ENCODE peak calls at places on chromosomes 13 and 19, in nine cellular contexts. One of them, this sample, is unnamed.
A peak's percentile ranks its signal among the peaks of the same experiment; 100 is the strongest.

GRCh38 chr13:103351035-103351828 is 285.0 kb upstream of the SLC10A2 start:
- DNase-seq in cardiac fibroblast: peak; percentile 39
- DNase-seq in adrenal gland: peak; percentile 29
- DNase-seq in fibroblast of pulmonary artery: peak; percentile 55
- DNase-seq in heart left ventricle: peak; percentile 8
- DNase-seq in cardiac muscle cell: peak; percentile 3
- DNase-seq in AG04450: no peak
- DNase-seq in Caco-2: peak; percentile 42
- DNase-seq in lower lobe of right lung: no peak
- DNase-seq in this sample: no peak

GRCh38 chr13:26220575-26220974 is 1.5 kb downstream of the RNF6 start:
- DNase-seq in adrenal gland: peak; percentile 32
- DNase-seq in AG04450: no peak
- DNase-seq in fibroblast of pulmonary artery: peak; percentile 42
- DNase-seq in Caco-2: no peak
- DNase-seq in cardiac fibroblast: peak; percentile 32
- DNase-seq in heart left ventricle: no peak
- DNase-seq in cardiac muscle cell: no peak
- DNase-seq in lower lobe of right lung: no peak
- DNase-seq in this sample: no peak

GRCh38 chr13:21075303-21076264 is 14.2 kb upstream of the LATS2 start:
- DNase-seq in Caco-2: peak; percentile 51
- DNase-seq in heart left ventricle: peak; percentile 43
- DNase-seq in cardiac fibroblast: peak; percentile 41
- DNase-seq in adrenal gland: no peak
- DNase-seq in lower lobe of right lung: peak; percentile 66
- DNase-seq in AG04450: no peak
- DNase-seq in cardiac muscle cell: peak; percentile 34
- DNase-seq in fibroblast of pulmonary artery: no peak
- DNase-seq in this sample: peak; percentile 88

GRCh38 chr19:56637976-56638555 is 4.9 kb upstream of the SMIM17 start:
- DNase-seq in fibroblast of pulmonary artery: peak; percentile 80
- DNase-seq in Caco-2: peak; percentile 81
- DNase-seq in adrenal gland: peak; percentile 79
- DNase-seq in heart left ventricle: peak; percentile 87
- DNase-seq in AG04450: peak; percentile 21
- DNase-seq in lower lobe of right lung: no peak
- DNase-seq in cardiac fibroblast: peak; percentile 69
- DNase-seq in cardiac muscle cell: peak; percentile 91
- DNase-seq in this sample: no peak

GRCh38 chr19:35140898-35141626 is 2.0 kb upstream of the FXYD7 start:
- DNase-seq in cardiac fibroblast: peak; percentile 94
- DNase-seq in fibroblast of pulmonary artery: peak; percentile 89
- DNase-seq in AG04450: peak; percentile 78
- DNase-seq in Caco-2: peak; percentile 85
- DNase-seq in lower lobe of right lung: peak; percentile 96
- DNase-seq in heart left ventricle: peak; percentile 90
- DNase-seq in adrenal gland: peak; percentile 91
- DNase-seq in cardiac muscle cell: peak; percentile 94
- DNase-seq in this sample: peak; percentile 97

GRCh38 chr19:19410553-19411550 is 5.4 kb downstream of the GATAD2A start:
- DNase-seq in Caco-2: no peak
- DNase-seq in cardiac fibroblast: no peak
- DNase-seq in AG04450: no peak
- DNase-seq in lower lobe of right lung: no peak
- DNase-seq in cardiac muscle cell: no peak
- DNase-seq in adrenal gland: no peak
- DNase-seq in heart left ventricle: no peak
- DNase-seq in fibroblast of pulmonary artery: no peak
- DNase-seq in this sample: peak; percentile 66

GRCh38 chr13:89920461-89920860 is 1427.0 kb upstream of the MIR17HG start:
- DNase-seq in heart left ventricle: no peak
- DNase-seq in lower lobe of right lung: no peak
- DNase-seq in fibroblast of pulmonary artery: no peak
- DNase-seq in cardiac fibroblast: no peak
- DNase-seq in cardiac muscle cell: no peak
- DNase-seq in adrenal gland: no peak
- DNase-seq in Caco-2: no peak
- DNase-seq in AG04450: no peak
- DNase-seq in this sample: no peak

GRCh38 chr19:13190781-13191540 is 40.8 kb downstream of the IER2 start:
- DNase-seq in heart left ventricle: no peak
- DNase-seq in cardiac fibroblast: no peak
- DNase-seq in fibroblast of pulmonary artery: no peak
- DNase-seq in AG04450: no peak
- DNase-seq in adrenal gland: no peak
- DNase-seq in lower lobe of right lung: no peak
- DNase-seq in cardiac muscle cell: peak; percentile 30
- DNase-seq in Caco-2: no peak
- DNase-seq in this sample: no peak

GRCh38 chr13:31476266-31476665 is 263.1 kb upstream of the RXFP2 start:
- DNase-seq in Caco-2: no peak
- DNase-seq in AG04450: peak; percentile 48
- DNase-seq in cardiac muscle cell: peak; percentile 35
- DNase-seq in adrenal gland: peak; percentile 20
- DNase-seq in fibroblast of pulmonary artery: peak; percentile 93
- DNase-seq in lower lobe of right lung: no peak
- DNase-seq in cardiac fibroblast: peak; percentile 93
- DNase-seq in heart left ventricle: no peak
- DNase-seq in this sample: no peak

GRCh38 chr19:939439-939838 is 13.6 kb downstream of the ARID3A start:
- DNase-seq in fibroblast of pulmonary artery: no peak
- DNase-seq in cardiac muscle cell: no peak
- DNase-seq in heart left ventricle: no peak
- DNase-seq in adrenal gland: no peak
- DNase-seq in cardiac fibroblast: no peak
- DNase-seq in AG04450: no peak
- DNase-seq in Caco-2: no peak
- DNase-seq in lower lobe of right lung: no peak
- DNase-seq in this sample: no peak

GRCh38 chr19:695350-695949 is at the start of gene PRSS57:
- DNase-seq in lower lobe of right lung: no peak
- DNase-seq in AG04450: no peak
- DNase-seq in Caco-2: no peak
- DNase-seq in adrenal gland: no peak
- DNase-seq in cardiac fibroblast: no peak
- DNase-seq in fibroblast of pulmonary artery: no peak
- DNase-seq in cardiac muscle cell: no peak
- DNase-seq in heart left ventricle: no peak
- DNase-seq in this sample: no peak

GRCh38 chr19:11482384-11483050 is 1.7 kb upstream of the ELAVL3 start:
- DNase-seq in adrenal gland: peak; percentile 82
- DNase-seq in AG04450: peak; percentile 32
- DNase-seq in fibroblast of pulmonary artery: peak; percentile 88
- DNase-seq in lower lobe of right lung: peak; percentile 92
- DNase-seq in cardiac muscle cell: peak; percentile 86
- DNase-seq in heart left ventricle: peak; percentile 80
- DNase-seq in Caco-2: peak; percentile 78
- DNase-seq in cardiac fibroblast: peak; percentile 89
- DNase-seq in this sample: peak; percentile 97

GRCh38 chr13:48908381-48909087 is 67.2 kb upstream of the FNDC3A start:
- DNase-seq in cardiac fibroblast: peak; percentile 58
- DNase-seq in adrenal gland: peak; percentile 42
- DNase-seq in AG04450: no peak
- DNase-seq in cardiac muscle cell: no peak
- DNase-seq in fibroblast of pulmonary artery: peak; percentile 48
- DNase-seq in Caco-2: no peak
- DNase-seq in heart left ventricle: no peak
- DNase-seq in lower lobe of right lung: no peak
- DNase-seq in this sample: no peak

GRCh38 chr13:44004881-44005280 is 125.2 kb downstream of the LACC1 start:
- DNase-seq in heart left ventricle: no peak
- DNase-seq in Caco-2: no peak
- DNase-seq in AG04450: peak; percentile 23
- DNase-seq in fibroblast of pulmonary artery: peak; percentile 57
- DNase-seq in adrenal gland: no peak
- DNase-seq in cardiac fibroblast: peak; percentile 53
- DNase-seq in cardiac muscle cell: no peak
- DNase-seq in lower lobe of right lung: no peak
- DNase-seq in this sample: no peak

GRCh38 chr13:105073041-105073440 is 1462.4 kb downstream of the EFNB2 start:
- DNase-seq in heart left ventricle: no peak
- DNase-seq in AG04450: no peak
- DNase-seq in Caco-2: no peak
- DNase-seq in lower lobe of right lung: no peak
- DNase-seq in cardiac fibroblast: no peak
- DNase-seq in cardiac muscle cell: no peak
- DNase-seq in adrenal gland: no peak
- DNase-seq in fibroblast of pulmonary artery: no peak
- DNase-seq in this sample: no peak

GRCh38 chr13:28530729-28531194 is 35.8 kb upstream of the FLT1 start:
- DNase-seq in lower lobe of right lung: no peak
- DNase-seq in cardiac muscle cell: no peak
- DNase-seq in Caco-2: no peak
- DNase-seq in fibroblast of pulmonary artery: peak; percentile 50
- DNase-seq in heart left ventricle: no peak
- DNase-seq in adrenal gland: no peak
- DNase-seq in cardiac fibroblast: peak; percentile 39
- DNase-seq in AG04450: no peak
- DNase-seq in this sample: no peak
- H3K4me3 ChIP-seq in lower lobe of right lung: peak overlapping the region; percentile 47
- H3K4me3 ChIP-seq in cardiac muscle cell: peak overlapping the region; percentile 58
- H3K4me3 ChIP-seq in Caco-2: peak overlapping the region; percentile 28
- H3K4me3 ChIP-seq in fibroblast of pulmonary artery: peak overlapping the region; percentile 46
- H3K4me3 ChIP-seq in heart left ventricle: peak overlapping the region; percentile 54
- H3K4me3 ChIP-seq in adrenal gland: no peak overlapping the region
- H3K4me3 ChIP-seq in cardiac fibroblast: peak overlapping the region; percentile 43
- H3K4me3 ChIP-seq in AG04450: peak overlapping the region; percentile 58
- H3K4me3 ChIP-seq in this sample: no peak overlapping the region

DNA sequence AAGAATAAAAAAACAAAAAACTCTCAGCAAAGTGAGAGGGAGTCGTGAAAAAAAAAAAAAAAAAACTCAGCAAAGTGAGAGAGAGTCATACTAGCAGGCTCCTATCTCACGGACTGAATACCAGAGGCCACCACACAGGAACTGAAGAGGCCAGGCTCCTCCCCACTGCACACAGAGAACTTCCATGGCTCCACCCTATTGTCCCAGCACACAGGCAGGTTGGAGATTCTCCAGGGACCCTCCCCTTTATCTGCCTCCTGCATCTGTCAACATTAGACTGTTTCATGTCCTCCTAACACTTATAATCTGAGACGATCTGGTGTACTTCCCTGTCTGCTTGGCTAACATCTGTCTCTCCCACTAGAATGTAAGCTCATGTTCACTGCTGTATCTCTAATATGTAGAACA is 37.0 kb upstream of the FARP1 start:
- DNase-seq in Caco-2: peak; percentile 37
- DNase-seq in cardiac fibroblast: peak; percentile 69
- DNase-seq in lower lobe of right lung: no peak
- DNase-seq in heart left ventricle: peak; percentile 56
- DNase-seq in adrenal gland: peak; percentile 20
- DNase-seq in fibroblast of pulmonary artery: peak; percentile 73
- DNase-seq in cardiac muscle cell: no peak
- DNase-seq in AG04450: no peak
- DNase-seq in this sample: no peak
- H3K4me3 ChIP-seq in Caco-2: no peak overlapping the region
- H3K4me3 ChIP-seq in cardiac fibroblast: no peak overlapping the region
- H3K4me3 ChIP-seq in lower lobe of right lung: no peak overlapping the region
- H3K4me3 ChIP-seq in heart left ventricle: no peak overlapping the region
- H3K4me3 ChIP-seq in adrenal gland: no peak overlapping the region
- H3K4me3 ChIP-seq in fibroblast of pulmonary artery: no peak overlapping the region
- H3K4me3 ChIP-seq in cardiac muscle cell: no peak overlapping the region
- H3K4me3 ChIP-seq in AG04450: no peak overlapping the region
- H3K4me3 ChIP-seq in this sample: no peak overlapping the region

GRCh38 chr19:38616265-38616664 is 1.5 kb downstream of the MAP4K1 start:
- DNase-seq in cardiac muscle cell: no peak
- DNase-seq in heart left ventricle: no peak
- DNase-seq in AG04450: no peak
- DNase-seq in lower lobe of right lung: no peak
- DNase-seq in cardiac fibroblast: no peak
- DNase-seq in adrenal gland: no peak
- DNase-seq in Caco-2: no peak
- DNase-seq in fibroblast of pulmonary artery: no peak
- DNase-seq in this sample: no peak
- H3K4me3 ChIP-seq in cardiac muscle cell: no peak overlapping the region
- H3K4me3 ChIP-seq in heart left ventricle: no peak overlapping the region
- H3K4me3 ChIP-seq in AG04450: no peak overlapping the region
- H3K4me3 ChIP-seq in lower lobe of right lung: peak overlapping the region; percentile 6
- H3K4me3 ChIP-seq in cardiac fibroblast: no peak overlapping the region
- H3K4me3 ChIP-seq in adrenal gland: no peak overlapping the region
- H3K4me3 ChIP-seq in Caco-2: no peak overlapping the region
- H3K4me3 ChIP-seq in fibroblast of pulmonary artery: no peak overlapping the region
- H3K4me3 ChIP-seq in this sample: peak overlapping the region; percentile 89

GRCh38 chr19:18396471-18397241 is 766 bp downstream of the LRRC25 start:
- DNase-seq in cardiac muscle cell: no peak
- DNase-seq in heart left ventricle: no peak
- DNase-seq in cardiac fibroblast: no peak
- DNase-seq in Caco-2: no peak
- DNase-seq in AG04450: no peak
- DNase-seq in adrenal gland: peak; percentile 83
- DNase-seq in fibroblast of pulmonary artery: no peak
- DNase-seq in lower lobe of right lung: no peak
- DNase-seq in this sample: peak; percentile 86
- H3K4me3 ChIP-seq in cardiac muscle cell: no peak overlapping the region
- H3K4me3 ChIP-seq in heart left ventricle: peak overlapping the region; percentile 19
- H3K4me3 ChIP-seq in cardiac fibroblast: no peak overlapping the region
- H3K4me3 ChIP-seq in Caco-2: no peak overlapping the region
- H3K4me3 ChIP-seq in AG04450: no peak overlapping the region
- H3K4me3 ChIP-seq in adrenal gland: no peak overlapping the region
- H3K4me3 ChIP-seq in fibroblast of pulmonary artery: no peak overlapping the region
- H3K4me3 ChIP-seq in lower lobe of right lung: peak overlapping the region; percentile 53
- H3K4me3 ChIP-seq in this sample: peak overlapping the region; percentile 58

GRCh38 chr13:30443957-30444404 is 21.7 kb downstream of the UBE2L5 start:
- DNase-seq in Caco-2: no peak
- DNase-seq in fibroblast of pulmonary artery: no peak
- DNase-seq in AG04450: no peak
- DNase-seq in cardiac fibroblast: no peak
- DNase-seq in cardiac muscle cell: no peak
- DNase-seq in heart left ventricle: no peak
- DNase-seq in lower lobe of right lung: no peak
- DNase-seq in adrenal gland: no peak
- DNase-seq in this sample: peak; percentile 84

GRCh38 chr13:30450066-30450465 is 15.7 kb downstream of the HMGB1 start:
- DNase-seq in Caco-2: no peak
- DNase-seq in cardiac fibroblast: no peak
- DNase-seq in heart left ventricle: no peak
- DNase-seq in fibroblast of pulmonary artery: no peak
- DNase-seq in adrenal gland: no peak
- DNase-seq in cardiac muscle cell: no peak
- DNase-seq in lower lobe of right lung: no peak
- DNase-seq in AG04450: no peak
- DNase-seq in this sample: no peak

GRCh38 chr13:30442854-30443379 is 20.6 kb downstream of the UBE2L5 start:
- DNase-seq in fibroblast of pulmonary artery: no peak
- DNase-seq in heart left ventricle: no peak
- DNase-seq in lower lobe of right lung: no peak
- DNase-seq in cardiac muscle cell: no peak
- DNase-seq in adrenal gland: no peak
- DNase-seq in AG04450: no peak
- DNase-seq in cardiac fibroblast: no peak
- DNase-seq in Caco-2: no peak
- DNase-seq in this sample: no peak

GRCh38 chr13:30448441-30448840 is 17.3 kb downstream of the HMGB1 start:
- DNase-seq in Caco-2: no peak
- DNase-seq in lower lobe of right lung: no peak
- DNase-seq in heart left ventricle: no peak
- DNase-seq in cardiac muscle cell: no peak
- DNase-seq in cardiac fibroblast: no peak
- DNase-seq in AG04450: no peak
- DNase-seq in fibroblast of pulmonary artery: no peak
- DNase-seq in adrenal gland: no peak
- DNase-seq in this sample: no peak

GRCh38 chr13:30446122-30446500 is 19.6 kb downstream of the HMGB1 start:
- DNase-seq in lower lobe of right lung: no peak
- DNase-seq in heart left ventricle: no peak
- DNase-seq in Caco-2: no peak
- DNase-seq in fibroblast of pulmonary artery: no peak
- DNase-seq in cardiac fibroblast: no peak
- DNase-seq in adrenal gland: no peak
- DNase-seq in cardiac muscle cell: no peak
- DNase-seq in AG04450: no peak
- DNase-seq in this sample: no peak
- H3K4me3 ChIP-seq in lower lobe of right lung: peak overlapping the region; percentile 52
- H3K4me3 ChIP-seq in heart left ventricle: peak overlapping the region; percentile 43
- H3K4me3 ChIP-seq in Caco-2: no peak overlapping the region
- H3K4me3 ChIP-seq in fibroblast of pulmonary artery: peak overlapping the region; percentile 29
- H3K4me3 ChIP-seq in cardiac fibroblast: peak overlapping the region; percentile 34
- H3K4me3 ChIP-seq in adrenal gland: peak overlapping the region; percentile 6
- H3K4me3 ChIP-seq in cardiac muscle cell: no peak overlapping the region
- H3K4me3 ChIP-seq in AG04450: peak overlapping the region; percentile 36
- H3K4me3 ChIP-seq in this sample: peak overlapping the region; percentile 31

This sample was measured in spleen.